ENCODE peak calls at places on chromosomes 1 and 21, in eight cellular contexts. One of them, this sample, is unnamed.

GRCh38 chr1:179313004-179313403 is 19.4 kb downstream of the SOAT1 start:
- DNase-seq in OCI-LY7: no peak
- DNase-seq in mesendoderm: no peak
- DNase-seq in NCI-H1436: no peak
- DNase-seq in midbrain: no peak
- DNase-seq in ureter: no peak
- DNase-seq in HTR-8/SVneo: no peak
- DNase-seq in uterus: no peak
- DNase-seq in this sample: no peak

GRCh38 chr1:242245255-242245654 is 246.4 kb upstream of the MAP1LC3C start:
- DNase-seq in ureter: no peak
- DNase-seq in NCI-H1436: peak; percentile 68
- DNase-seq in mesendoderm: no peak
- DNase-seq in HTR-8/SVneo: no peak
- DNase-seq in uterus: no peak
- DNase-seq in OCI-LY7: no peak
- DNase-seq in midbrain: peak; percentile 65
- DNase-seq in this sample: no peak

GRCh38 chr1:160328171-160328570 is 14.9 kb downstream of the COPA start:
- DNase-seq in HTR-8/SVneo: no peak
- DNase-seq in midbrain: peak; percentile 58
- DNase-seq in mesendoderm: no peak
- DNase-seq in ureter: no peak
- DNase-seq in OCI-LY7: no peak
- DNase-seq in NCI-H1436: no peak
- DNase-seq in uterus: no peak
- DNase-seq in this sample: no peak

GRCh38 chr1:7586031-7586941 is 184.8 kb upstream of the VAMP3 start:
- DNase-seq in midbrain: no peak
- DNase-seq in HTR-8/SVneo: no peak
- DNase-seq in OCI-LY7: no peak
- DNase-seq in mesendoderm: peak; percentile 60
- DNase-seq in NCI-H1436: no peak
- DNase-seq in ureter: no peak
- DNase-seq in uterus: no peak
- DNase-seq in this sample: no peak

GRCh38 chr1:32393136-32393535 is 1.1 kb downstream of the BSDC1 start:
- DNase-seq in OCI-LY7: no peak
- DNase-seq in mesendoderm: no peak
- DNase-seq in NCI-H1436: no peak
- DNase-seq in ureter: no peak
- DNase-seq in HTR-8/SVneo: no peak
- DNase-seq in uterus: no peak
- DNase-seq in midbrain: no peak
- DNase-seq in this sample: no peak

GRCh38 chr1:117339866-117340357 is 27.3 kb upstream of the MAN1A2 start:
- DNase-seq in midbrain: no peak
- DNase-seq in ureter: peak; percentile 64
- DNase-seq in HTR-8/SVneo: peak; percentile 2
- DNase-seq in uterus: peak; percentile 30
- DNase-seq in NCI-H1436: no peak
- DNase-seq in mesendoderm: peak; percentile 71
- DNase-seq in OCI-LY7: peak; percentile 17
- DNase-seq in this sample: peak; percentile 54

GRCh38 chr1:230425252-230426061 is 675 bp downstream of the PGBD5 start:
- DNase-seq in HTR-8/SVneo: no peak
- DNase-seq in OCI-LY7: no peak
- DNase-seq in NCI-H1436: no peak
- DNase-seq in midbrain: no peak
- DNase-seq in ureter: no peak
- DNase-seq in mesendoderm: no peak
- DNase-seq in uterus: no peak
- DNase-seq in this sample: no peak

GRCh38 chr21:43268804-43269186 is 100.0 kb downstream of the CRYAA start:
- DNase-seq in HTR-8/SVneo: no peak
- DNase-seq in ureter: no peak
- DNase-seq in uterus: no peak
- DNase-seq in OCI-LY7: no peak
- DNase-seq in mesendoderm: no peak
- DNase-seq in NCI-H1436: no peak
- DNase-seq in midbrain: no peak
- DNase-seq in this sample: no peak

GRCh38 chr1:152035406-152036315 is 1.1 kb downstream of the S100A11 start:
- DNase-seq in OCI-LY7: no peak
- DNase-seq in mesendoderm: peak; percentile 61
- DNase-seq in ureter: no peak
- DNase-seq in HTR-8/SVneo: no peak
- DNase-seq in uterus: no peak
- DNase-seq in midbrain: no peak
- DNase-seq in NCI-H1436: peak; percentile 73
- DNase-seq in this sample: no peak

GRCh38 chr1:93723733-93724270 is 42.2 kb upstream of the BCAR3 start:
- DNase-seq in HTR-8/SVneo: no peak
- DNase-seq in NCI-H1436: no peak
- DNase-seq in mesendoderm: no peak
- DNase-seq in ureter: no peak
- DNase-seq in uterus: no peak
- DNase-seq in OCI-LY7: no peak
- DNase-seq in midbrain: no peak
- DNase-seq in this sample: no peak

GRCh38 chr1:5610432-5610831 is 381.8 kb downstream of the NPHP4 start:
- DNase-seq in NCI-H1436: no peak
- DNase-seq in uterus: no peak
- DNase-seq in ureter: no peak
- DNase-seq in midbrain: no peak
- DNase-seq in OCI-LY7: no peak
- DNase-seq in mesendoderm: no peak
- DNase-seq in HTR-8/SVneo: no peak
- DNase-seq in this sample: no peak

GRCh38 chr1:25009675-25010262 is 79.7 kb upstream of the RUNX3 start:
- DNase-seq in uterus: no peak
- DNase-seq in OCI-LY7: no peak
- DNase-seq in NCI-H1436: no peak
- DNase-seq in HTR-8/SVneo: no peak
- DNase-seq in midbrain: no peak
- DNase-seq in mesendoderm: no peak
- DNase-seq in ureter: no peak
- DNase-seq in this sample: no peak

GRCh38 chr1:165063181-165063955 is 293.1 kb downstream of the LMX1A start:
- DNase-seq in uterus: no peak
- DNase-seq in OCI-LY7: no peak
- DNase-seq in NCI-H1436: no peak
- DNase-seq in midbrain: no peak
- DNase-seq in ureter: no peak
- DNase-seq in HTR-8/SVneo: no peak
- DNase-seq in mesendoderm: no peak
- DNase-seq in this sample: no peak

GRCh38 chr21:25092441-25093011 is 514.8 kb downstream of the MRPL39 start:
- DNase-seq in NCI-H1436: no peak
- DNase-seq in midbrain: no peak
- DNase-seq in OCI-LY7: no peak
- DNase-seq in HTR-8/SVneo: no peak
- DNase-seq in mesendoderm: no peak
- DNase-seq in uterus: no peak
- DNase-seq in ureter: no peak
- DNase-seq in this sample: no peak

GRCh38 chr1:24727490-24728214 is 17.6 kb upstream of the CLIC4 start:
- DNase-seq in uterus: peak; percentile 80
- DNase-seq in midbrain: no peak
- DNase-seq in mesendoderm: no peak
- DNase-seq in HTR-8/SVneo: no peak
- DNase-seq in NCI-H1436: no peak
- DNase-seq in OCI-LY7: peak; percentile 53
- DNase-seq in ureter: peak; percentile 70
- DNase-seq in this sample: peak; percentile 77

GRCh38 chr21:26811031-26811430 is 34.2 kb downstream of the ADAMTS1 start:
- DNase-seq in NCI-H1436: no peak
- DNase-seq in midbrain: no peak
- DNase-seq in uterus: no peak
- DNase-seq in ureter: no peak
- DNase-seq in OCI-LY7: no peak
- DNase-seq in HTR-8/SVneo: no peak
- DNase-seq in mesendoderm: peak; percentile 37
- DNase-seq in this sample: no peak

GRCh38 chr1:165763442-165763841 is 5.2 kb downstream of the TMCO1 start:
- DNase-seq in HTR-8/SVneo: no peak
- DNase-seq in NCI-H1436: no peak
- DNase-seq in mesendoderm: no peak
- DNase-seq in OCI-LY7: no peak
- DNase-seq in ureter: no peak
- DNase-seq in uterus: no peak
- DNase-seq in midbrain: no peak
- DNase-seq in this sample: no peak

GRCh38 chr1:21623411-21623961 is 45.7 kb downstream of the RAP1GAP start:
- DNase-seq in ureter: peak; percentile 81
- DNase-seq in HTR-8/SVneo: no peak
- DNase-seq in uterus: no peak
- DNase-seq in NCI-H1436: no peak
- DNase-seq in OCI-LY7: no peak
- DNase-seq in midbrain: no peak
- DNase-seq in mesendoderm: no peak
- DNase-seq in this sample: no peak

GRCh38 chr1:164885311-164885710 is 326.3 kb downstream of the PBX1 start:
- DNase-seq in ureter: no peak
- DNase-seq in HTR-8/SVneo: no peak
- DNase-seq in mesendoderm: no peak
- DNase-seq in NCI-H1436: no peak
- DNase-seq in OCI-LY7: no peak
- DNase-seq in uterus: no peak
- DNase-seq in midbrain: no peak
- DNase-seq in this sample: no peak

GRCh38 chr1:231094421-231094820 is 54.4 kb upstream of the FAM89A start:
- DNase-seq in OCI-LY7: no peak
- DNase-seq in uterus: no peak
- DNase-seq in HTR-8/SVneo: no peak
- DNase-seq in ureter: no peak
- DNase-seq in NCI-H1436: no peak
- DNase-seq in mesendoderm: no peak
- DNase-seq in midbrain: no peak
- DNase-seq in this sample: no peak

This sample was measured in astrocyte.